ENCODE peak calls at places on chromosomes 6 and 20, in nine cellular contexts. V, E, B, Q, Z, D, R, G and H are unnamed samples. For H3K4me1, the result is how much of the 10 kb centered on the place peaks cover.

GRCh38 chr20:62907377-62908317 is 18.7 kb downstream of the DIDO1 start:
- DNase-seq in V (no peak), E (peak), B (no peak), Q (no peak), Z (no peak), D (no peak), R (peak), G (peak), H (no peak)

GRCh38 chr20:62804632-62805364 is at the start of gene OGFR:
- DNase-seq in V (peak), E (peak), B (peak), Q (peak), Z (peak), D (peak), R (peak), G (peak), H (peak)

GRCh38 chr6:2807342-2808090 is 34.1 kb downstream of the SERPINB1 start:
- DNase-seq in V (no peak), E (no peak), B (no peak), Q (no peak), Z (peak), D (no peak), R (no peak), G (no peak), H (no peak)

GRCh38 chr6:44512868-44513641 is 125.5 kb downstream of the CDC5L start:
- DNase-seq in V (no peak), E (no peak), B (no peak), Q (no peak), Z (no peak), D (no peak), R (no peak), G (no peak), H (no peak)

GRCh38 chr6:32113386-32114352 is 4.5 kb upstream of the TNXB start:
- DNase-seq in V (peak), E (no peak), B (no peak), Q (peak), Z (peak), D (no peak), R (peak), G (no peak), H (no peak)

GRCh38 chr6:168724033-168724432 is 283.0 kb downstream of the SMOC2 start:
- DNase-seq in V (no peak), E (no peak), B (no peak), Q (no peak), Z (no peak), D (no peak), R (no peak), G (no peak), H (no peak)

GRCh38 chr6:14321992-14322772 is 204.6 kb downstream of the CD83 start:
- DNase-seq in V (no peak), E (no peak), B (no peak), Q (no peak), Z (no peak), D (no peak), R (peak), G (no peak), H (no peak)

GRCh38 chr6:127471379-127472255 is 12.4 kb upstream of the KIAA0408 start:
- DNase-seq in V (no peak), E (no peak), B (no peak), Q (no peak), Z (no peak), D (no peak), R (no peak), G (no peak), H (no peak)

GRCh38 chr6:150456466-150456865 is 87.7 kb downstream of the IYD start:
- DNase-seq in V (no peak), E (no peak), B (no peak), Q (no peak), Z (no peak), D (no peak), R (no peak), G (no peak), H (no peak)

GRCh38 chr6:42264146-42264851 is 46.6 kb upstream of the MRPS10 start:
- DNase-seq in V (no peak), E (no peak), B (no peak), Q (no peak), Z (no peak), D (no peak), R (no peak), G (no peak), H (no peak)

GRCh38 chr20:54362283-54362682 is 113.1 kb upstream of the DOK5 start:
- DNase-seq in V (no peak), E (no peak), B (no peak), Q (no peak), Z (no peak), D (no peak), R (no peak), G (no peak), H (no peak)

GRCh38 chr20:23350855-23351838 is 556 bp downstream of the NXT1 start:
- DNase-seq in V (peak), E (peak), B (peak), Q (peak), Z (peak), D (no peak), R (peak), G (peak), H (peak)

GRCh38 chr6:8084586-8084985 is 17.8 kb downstream of the EEF1E1 start:
- DNase-seq in V (no peak), E (no peak), B (no peak), Q (no peak), Z (no peak), D (no peak), R (no peak), G (no peak), H (no peak)

GRCh38 chr20:41437836-41438235 is 71.2 kb upstream of the EMILIN3 start:
- DNase-seq in V (no peak), E (no peak), B (no peak), Q (no peak), Z (no peak), D (no peak), R (no peak), G (no peak), H (no peak)

GRCh38 chr20:53901064-53901463 is 169.3 kb downstream of the BCAS1 start:
- DNase-seq in V (no peak), E (no peak), B (no peak), Q (no peak), Z (no peak), D (no peak), R (no peak), G (no peak), H (no peak)

GRCh38 chr6:64680446-64680845 is 1026.6 kb downstream of the EYS start:
- DNase-seq in V (no peak), E (no peak), B (no peak), Q (no peak), Z (no peak), D (no peak), R (no peak), G (no peak), H (no peak)

GRCh38 chr20:16111132-16111852 is 462.0 kb downstream of the KIF16B start:
- DNase-seq in V (no peak), E (no peak), B (no peak), Q (no peak), Z (no peak), D (no peak), R (peak), G (no peak), H (no peak)

GRCh38 chr6:6700871-6701270 is 112.4 kb downstream of the LY86 start:
- DNase-seq in V (no peak), E (no peak), B (no peak), Q (no peak), Z (no peak), D (no peak), R (no peak), G (no peak), H (no peak)

GRCh38 chr6:18265787-18266523 is 1.6 kb upstream of the DEK start:
- DNase-seq in V (no peak), E (no peak), B (no peak), Q (no peak), Z (no peak), D (no peak), R (no peak), G (no peak), H (no peak)

GRCh38 chr6:111985202-111985731 is 68.6 kb upstream of the CCN6 start:
- DNase-seq in V (no peak), E (no peak), B (no peak), Q (no peak), Z (no peak), D (no peak), R (no peak), G (no peak), H (peak)

GRCh38 chr6:24981385-24981758 is 45.6 kb upstream of the RIPOR2 start:
- DNase-seq in V (no peak), E (no peak), B (no peak), Q (no peak), Z (no peak), D (no peak), R (peak), G (no peak), H (no peak)

GRCh38 chr6:135280375-135281136 is 99.4 kb downstream of the MYB start:
- DNase-seq in V (no peak), E (no peak), B (no peak), Q (no peak), Z (peak), D (no peak), R (no peak), G (no peak), H (no peak)

GRCh38 chr6:3296537-3297453 is 38.0 kb downstream of the PSMG4 start:
- DNase-seq in V (no peak), E (no peak), B (no peak), Q (no peak), Z (no peak), D (peak), R (no peak), G (peak), H (no peak)

GRCh38 chr6:33590531-33591198 is 10.6 kb upstream of the BAK1 start:
- DNase-seq in V (peak), E (no peak), B (no peak), Q (no peak), Z (peak), D (no peak), R (no peak), G (no peak), H (no peak)

GRCh38 chr6:40897390-40898003 is 141.5 kb downstream of the UNC5CL start:
- DNase-seq in V (no peak), E (no peak), B (no peak), Q (no peak), Z (no peak), D (no peak), R (no peak), G (no peak), H (no peak)
- H3K4me1 ChIP-seq in V (under half), E (under half), B (under half), Q (under half), Z (under half), D (under half), R (under half), G (under half), H (under half)

GRCh38 chr20:59033093-59033492 is 958 bp upstream of the ATP5F1E start:
- DNase-seq in V (no peak), E (no peak), B (no peak), Q (no peak), Z (no peak), D (no peak), R (no peak), G (no peak), H (no peak)
- H3K4me3 ChIP-seq in V (peak), E (peak), B (peak), Q (peak), Z (no peak), D (peak), R (peak), G (no peak), H (peak)

DNA sequence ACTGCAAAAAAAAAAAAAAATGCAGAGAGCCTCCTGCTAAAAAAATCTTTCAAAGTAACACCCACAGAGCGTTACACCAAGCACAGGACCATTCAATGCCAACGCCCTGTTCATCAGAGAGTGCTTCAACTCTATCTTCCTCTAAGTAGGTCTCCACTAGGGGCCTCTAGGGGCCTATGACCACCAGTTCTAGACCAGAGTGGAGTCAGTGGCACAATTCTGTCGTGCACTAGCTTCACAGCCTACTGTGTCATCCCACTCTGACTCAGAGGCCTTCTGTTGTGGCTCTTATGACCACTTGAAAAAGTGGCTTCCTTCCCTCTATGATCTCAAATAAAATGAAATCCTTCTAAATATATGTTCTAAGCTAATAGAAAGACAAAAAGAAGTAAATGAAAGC is 151.6 kb downstream of the SH3BGRL2 start:
- DNase-seq in V (no peak), E (no peak), B (no peak), Q (no peak), Z (no peak), D (no peak), R (no peak), G (no peak), H (no peak)
- H3K4me1 ChIP-seq in V (under half), E (under half), B (under half), Q (under half), Z (under half), D (under half), R (under half), G (under half), H (under half)

DNA sequence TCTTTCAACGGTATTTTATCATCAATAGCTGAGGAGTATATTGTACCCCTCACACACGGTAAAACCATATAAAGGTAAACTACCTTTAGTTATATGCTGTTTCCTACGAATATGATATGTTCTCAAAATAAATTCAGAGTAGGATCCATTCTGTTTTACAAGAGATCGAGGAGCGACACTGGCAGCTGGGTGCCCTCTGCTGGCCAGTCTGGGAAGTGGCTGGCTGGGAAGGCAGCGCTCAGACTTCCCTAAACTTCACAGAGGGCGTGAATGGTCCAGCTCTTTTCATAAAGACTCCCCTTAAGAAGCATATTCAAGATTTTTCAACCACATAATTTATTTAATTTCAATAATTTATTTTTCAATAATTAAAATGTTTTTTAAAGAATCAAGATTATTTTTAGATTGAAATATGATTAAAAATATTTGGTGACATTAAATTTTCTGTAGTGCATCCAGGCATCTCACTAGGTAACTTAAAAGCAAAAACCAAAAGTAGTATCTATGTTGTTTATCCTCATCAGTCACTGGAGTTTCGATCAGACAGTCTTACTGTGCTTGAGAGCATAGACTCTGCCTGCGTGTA is 187.5 kb upstream of the PDE10A start:
- DNase-seq in V (peak), E (peak), B (no peak), Q (peak), Z (peak), D (peak), R (peak), G (peak), H (peak)
- H3K4me3 ChIP-seq in V (no peak), E (no peak), B (no peak), Q (no peak), Z (no peak), D (no peak), R (peak), G (no peak), H (no peak)

GRCh38 chr20:57695012-57695411 is 14.8 kb downstream of the PMEPA1 start:
- DNase-seq in V (peak), E (no peak), B (no peak), Q (no peak), Z (no peak), D (no peak), R (no peak), G (no peak), H (no peak)

GRCh38 chr20:57698191-57698866 is 11.5 kb downstream of the PMEPA1 start:
- DNase-seq in V (peak), E (no peak), B (peak), Q (no peak), Z (peak), D (no peak), R (no peak), G (peak), H (peak)

GRCh38 chr20:57695940-57696339 is 13.9 kb downstream of the PMEPA1 start:
- DNase-seq in V (no peak), E (no peak), B (no peak), Q (no peak), Z (no peak), D (no peak), R (no peak), G (no peak), H (no peak)

GRCh38 chr20:57697540-57697939 is 12.3 kb downstream of the PMEPA1 start:
- DNase-seq in V (no peak), E (no peak), B (no peak), Q (no peak), Z (no peak), D (no peak), R (no peak), G (no peak), H (no peak)

DNA sequence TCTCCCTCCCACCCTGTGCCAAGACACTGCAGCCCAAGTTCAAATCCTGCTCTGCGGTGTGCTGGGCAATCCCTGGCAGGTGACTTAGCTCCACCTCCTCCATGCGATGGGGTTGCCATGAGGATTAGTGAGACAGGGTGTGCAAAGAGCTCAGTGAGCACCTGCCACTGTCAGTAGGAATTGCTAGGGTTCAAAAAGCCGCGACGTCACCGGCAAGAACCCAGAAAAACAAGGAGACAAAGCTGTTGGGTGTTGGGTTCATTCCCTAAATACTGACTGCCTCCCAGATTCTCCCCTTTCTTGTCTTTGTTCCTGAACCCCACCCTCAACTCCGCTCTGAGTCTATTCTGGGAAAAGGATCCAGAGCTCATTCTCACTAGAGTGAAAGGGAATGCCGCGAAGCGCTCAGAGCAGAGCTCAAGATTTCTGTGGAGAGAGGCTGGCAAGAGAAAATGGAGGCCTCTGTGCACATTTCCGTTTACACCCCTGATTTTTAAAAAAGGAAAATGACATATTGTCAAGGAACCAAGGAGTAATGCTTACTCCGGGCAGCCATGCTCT is 13.3 kb downstream of the PMEPA1 start:
- DNase-seq in V (no peak), E (no peak), B (no peak), Q (no peak), Z (no peak), D (no peak), R (no peak), G (no peak), H (no peak)
- H3K4me1 ChIP-seq in V (under half), E (under half), B (under half), Q (under half), Z (under half), D (under half), R (under half), G (under half), H (under half)

GRCh38 chr6:35453236-35453635 is 1.1 kb downstream of the FANCE start:
- DNase-seq in V (no peak), E (no peak), B (no peak), Q (no peak), Z (no peak), D (no peak), R (no peak), G (no peak), H (no peak)
- H3K4me3 ChIP-seq in V (peak), E (peak), B (peak), Q (peak), Z (no peak), D (peak), R (peak), G (peak), H (no peak)

DNA sequence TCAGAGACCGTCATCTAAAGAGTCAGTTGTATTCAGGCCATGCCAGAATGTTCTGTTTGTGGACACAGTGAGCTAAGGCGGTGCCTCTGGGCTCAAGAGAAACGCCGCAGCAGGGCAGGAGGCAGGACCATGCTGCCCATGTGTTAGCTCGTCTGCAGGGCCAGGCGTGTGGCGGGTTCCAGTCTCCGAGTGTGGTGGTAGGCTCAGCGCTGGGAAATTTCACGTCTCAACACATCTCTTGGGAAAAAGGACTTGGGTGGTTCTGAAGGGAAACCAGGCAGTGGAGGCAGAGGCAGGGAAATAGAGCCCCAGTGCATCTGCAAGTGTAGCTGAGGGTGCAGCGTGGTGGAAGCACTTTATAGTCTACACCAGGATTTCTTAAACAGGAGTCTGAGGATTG is 56.9 kb upstream of the TAGAP start:
- DNase-seq in V (no peak), E (no peak), B (no peak), Q (no peak), Z (no peak), D (no peak), R (no peak), G (no peak), H (no peak)
- H3K4me1 ChIP-seq in V (under half), E (under half), B (under half), Q (under half), Z (under half), D (under half), R (under half), G (half or more), H (half or more)

DNA sequence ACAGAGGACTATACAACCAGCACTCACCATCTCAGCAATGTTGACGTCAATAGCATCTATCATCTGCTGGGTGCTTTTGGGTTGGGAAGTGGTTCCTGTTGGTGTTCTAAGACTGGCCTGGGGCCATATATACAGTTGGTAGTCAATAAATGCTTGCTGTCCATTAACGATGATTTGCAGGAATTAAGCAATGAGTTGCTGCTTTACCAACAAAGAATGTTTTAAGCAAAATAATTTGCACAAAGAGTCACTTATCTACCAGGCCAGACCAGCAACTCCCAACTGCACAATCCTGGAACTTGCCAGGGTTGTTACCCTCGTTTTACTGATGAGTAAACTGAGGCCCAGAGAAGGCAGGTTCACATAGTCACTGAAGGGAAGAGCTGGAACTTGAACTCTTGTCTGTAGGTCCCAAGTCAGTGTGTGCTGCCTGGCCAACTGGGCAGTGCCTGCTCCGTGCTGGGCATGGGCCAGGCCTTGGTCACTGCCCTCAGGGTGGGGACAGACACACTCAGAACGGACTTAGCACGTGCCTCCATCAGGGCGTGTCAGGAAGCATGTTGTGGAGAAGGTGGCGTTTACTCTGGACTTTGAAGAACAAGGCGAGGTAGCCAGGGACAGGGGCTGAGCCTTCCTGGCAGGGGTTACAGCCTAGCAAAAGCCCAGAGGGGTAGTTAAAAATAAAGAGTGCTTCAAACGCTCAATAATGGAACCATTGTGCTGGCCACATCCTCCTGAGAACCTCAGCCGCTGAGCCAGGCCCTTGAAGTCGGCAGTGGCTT is 2.5 kb upstream of the SRC start:
- DNase-seq in V (peak), E (no peak), B (no peak), Q (no peak), Z (no peak), D (no peak), R (no peak), G (no peak), H (peak)
- H3K4me3 ChIP-seq in V (peak), E (no peak), B (no peak), Q (peak), Z (no peak), D (no peak), R (no peak), G (no peak), H (no peak)